ENCODE peak calls at places on chromosomes 1 and 21, in nine cellular contexts. V, X, K, Y, R, F, C, N and J are unnamed samples. For H3K36me3, the result is how much of the 10 kb centered on the place peaks cover.

GRCh38 chr1:156494309-156494895 is 6.2 kb downstream of the MEF2D start:
- DNase-seq in V (no peak), X (no peak), K (no peak), Y (no peak), R (peak), F (no peak), C (no peak), N (no peak), J (peak)

GRCh38 chr1:14824314-14824915 is 225.9 kb downstream of the KAZN start:
- DNase-seq in V (no peak), X (no peak), K (no peak), Y (no peak), R (no peak), F (no peak), C (no peak), N (no peak), J (no peak)

GRCh38 chr1:54289939-54290233 is 89.9 kb downstream of the MRPL37 start:
- DNase-seq in V (no peak), X (no peak), K (no peak), Y (no peak), R (no peak), F (no peak), C (no peak), N (no peak), J (no peak)

GRCh38 chr1:210344706-210345105 is 16.0 kb downstream of the HHAT start:
- DNase-seq in V (no peak), X (no peak), K (peak), Y (peak), R (no peak), F (no peak), C (no peak), N (no peak), J (no peak)

GRCh38 chr1:67748630-67749029 is 63.6 kb downstream of the GADD45A start:
- DNase-seq in V (no peak), X (peak), K (peak), Y (peak), R (no peak), F (no peak), C (no peak), N (no peak), J (no peak)

GRCh38 chr1:40394456-40395172 is 21.1 kb downstream of the SMAP2 start:
- DNase-seq in V (no peak), X (no peak), K (no peak), Y (no peak), R (no peak), F (no peak), C (no peak), N (no peak), J (no peak)

GRCh38 chr1:96643519-96643918 is 78.1 kb upstream of the PTBP2 start:
- DNase-seq in V (no peak), X (no peak), K (peak), Y (peak), R (no peak), F (no peak), C (no peak), N (no peak), J (no peak)

GRCh38 chr1:184982002-184982954 is 8.0 kb upstream of the NIBAN1 start:
- DNase-seq in V (peak), X (peak), K (peak), Y (peak), R (peak), F (peak), C (peak), N (peak), J (peak)

GRCh38 chr21:33229099-33229775 is 501 bp upstream of the IFNAR2 start:
- DNase-seq in V (no peak), X (no peak), K (no peak), Y (no peak), R (no peak), F (no peak), C (peak), N (no peak), J (no peak)

GRCh38 chr1:6393400-6394187 is at the start of gene ACOT7:
- DNase-seq in V (peak), X (peak), K (peak), Y (peak), R (peak), F (peak), C (peak), N (no peak), J (peak)

GRCh38 chr1:179955318-179955638 is 668 bp downstream of the CEP350 start:
- DNase-seq in V (peak), X (no peak), K (peak), Y (no peak), R (no peak), F (peak), C (no peak), N (no peak), J (no peak)

GRCh38 chr1:72086394-72086793 is 195.9 kb downstream of the NEGR1 start:
- DNase-seq in V (no peak), X (no peak), K (no peak), Y (no peak), R (no peak), F (no peak), C (no peak), N (no peak), J (no peak)

GRCh38 chr1:174191255-174191906 is 32.1 kb downstream of the RABGAP1L start:
- DNase-seq in V (no peak), X (no peak), K (peak), Y (peak), R (no peak), F (no peak), C (no peak), N (no peak), J (no peak)

GRCh38 chr1:95323117-95323516 is 89.1 kb downstream of the RWDD3 start:
- DNase-seq in V (no peak), X (no peak), K (no peak), Y (peak), R (no peak), F (no peak), C (peak), N (no peak), J (no peak)

GRCh38 chr1:172585861-172586260 is 52.9 kb downstream of the SUCO start:
- DNase-seq in V (no peak), X (no peak), K (peak), Y (peak), R (no peak), F (no peak), C (no peak), N (no peak), J (no peak)

GRCh38 chr21:45735259-45736000 is 91.9 kb downstream of the PCBP3 start:
- DNase-seq in V (no peak), X (no peak), K (no peak), Y (no peak), R (no peak), F (no peak), C (no peak), N (no peak), J (no peak)

GRCh38 chr1:226776066-226776465 is 37.0 kb upstream of the ITPKB start:
- DNase-seq in V (no peak), X (no peak), K (no peak), Y (no peak), R (no peak), F (no peak), C (no peak), N (no peak), J (no peak)

GRCh38 chr21:43916076-43916475 is 51.1 kb downstream of the AGPAT3 start:
- DNase-seq in V (no peak), X (peak), K (no peak), Y (no peak), R (no peak), F (no peak), C (no peak), N (no peak), J (no peak)

DNA sequence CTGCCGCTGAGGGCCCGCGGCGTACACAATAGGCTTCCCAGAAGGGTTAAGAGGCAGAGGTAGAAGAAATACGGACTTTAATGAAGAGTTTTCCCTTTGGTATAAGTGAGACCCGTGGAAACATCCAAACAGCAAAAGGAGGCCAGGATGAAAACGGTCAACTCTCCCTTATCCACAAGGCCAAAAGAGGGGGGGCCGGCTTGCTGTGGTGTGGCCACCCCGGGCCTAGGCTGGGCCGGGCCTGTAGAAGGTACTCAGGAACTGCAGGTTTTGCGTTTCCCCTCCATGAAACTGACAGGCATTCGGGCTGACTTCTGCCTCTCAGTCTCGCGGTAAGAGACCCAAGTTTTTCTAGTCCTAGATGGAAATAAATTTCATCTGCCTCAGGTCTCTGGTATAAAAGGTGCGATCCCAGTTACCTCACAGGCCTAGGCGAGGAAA is 676 bp upstream of the PYGO2 start:
- DNase-seq in V (no peak), X (peak), K (peak), Y (peak), R (peak), F (no peak), C (no peak), N (no peak), J (no peak)
- H3K36me3 ChIP-seq in V (under half), X (under half), K (under half), Y (under half), R (under half), F (under half), C (half or more), N (under half), J (under half)

GRCh38 chr1:153609585-153609907 is 3.4 kb downstream of the S100A16 start:
- DNase-seq in V (no peak), X (no peak), K (no peak), Y (no peak), R (no peak), F (no peak), C (no peak), N (no peak), J (no peak)
- H3K36me3 ChIP-seq in V (under half), X (under half), K (under half), Y (under half), R (under half), F (under half), C (under half), N (under half), J (under half)

GRCh38 chr21:38072489-38072888 is 156.2 kb upstream of the KCNJ6 start:
- DNase-seq in V (no peak), X (no peak), K (no peak), Y (no peak), R (no peak), F (no peak), C (no peak), N (no peak), J (no peak)
- H3K36me3 ChIP-seq in V (under half), X (under half), K (under half), Y (under half), R (under half), F (under half), C (under half), N (under half), J (under half)

DNA sequence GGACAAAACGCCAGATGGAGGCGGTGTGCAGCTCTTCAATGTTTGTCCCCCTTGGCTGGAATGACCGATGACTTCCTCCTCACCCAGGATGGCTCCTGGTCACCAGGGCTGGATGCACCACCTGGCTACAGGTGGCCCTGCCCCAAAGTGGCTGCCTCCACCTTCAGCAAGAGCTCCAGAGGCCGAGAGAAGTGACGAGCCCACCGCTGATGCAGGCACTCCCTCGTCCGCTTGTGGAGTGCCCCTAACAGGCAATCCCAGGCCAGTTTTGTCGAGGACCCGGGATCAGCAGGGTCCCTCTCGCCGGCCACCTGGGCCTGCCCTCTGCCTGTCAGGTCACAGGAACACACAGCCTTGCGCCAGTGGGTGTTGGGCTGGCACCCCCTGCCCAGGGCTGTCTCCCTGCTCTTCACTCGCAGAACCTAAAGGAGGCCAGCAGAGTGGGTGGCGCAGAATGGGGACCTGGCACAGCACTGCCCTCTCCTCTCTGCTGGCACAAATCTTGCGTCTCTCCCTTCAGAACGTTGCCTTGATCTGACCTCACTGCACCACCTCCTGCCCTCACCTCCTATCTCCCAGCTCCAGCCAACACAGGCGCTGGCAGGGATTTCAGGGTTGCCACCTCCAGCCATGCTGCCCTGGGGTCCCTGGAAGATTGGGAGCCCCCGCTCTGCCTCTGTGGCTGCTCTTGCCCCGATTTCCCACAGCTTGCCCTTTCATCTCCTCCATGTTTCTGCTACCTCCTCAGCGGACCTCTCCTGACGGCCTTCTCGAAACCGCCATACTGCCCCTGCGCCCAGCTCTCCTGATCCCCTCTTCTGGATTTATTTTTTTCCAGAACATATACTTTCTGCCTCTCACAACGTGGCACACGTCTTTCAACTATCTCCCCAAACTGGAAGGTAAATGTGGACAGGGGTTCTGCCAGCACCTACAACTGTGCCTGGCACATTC is 38.6 kb downstream of the SLC45A1 start:
- DNase-seq in V (no peak), X (no peak), K (no peak), Y (no peak), R (peak), F (no peak), C (no peak), N (no peak), J (peak)
- H3K36me3 ChIP-seq in V (under half), X (half or more), K (under half), Y (under half), R (under half), F (under half), C (half or more), N (under half), J (half or more)

GRCh38 chr1:19744886-19745285 is 54.8 kb downstream of the TMCO4 start:
- DNase-seq in V (no peak), X (no peak), K (no peak), Y (no peak), R (no peak), F (no peak), C (no peak), N (no peak), J (no peak)
- H3K36me3 ChIP-seq in V (under half), X (under half), K (under half), Y (under half), R (under half), F (under half), C (under half), N (under half), J (under half)

GRCh38 chr1:7964476-7964875 is 3.0 kb downstream of the PARK7 start:
- DNase-seq in V (no peak), X (no peak), K (no peak), Y (no peak), R (no peak), F (no peak), C (no peak), N (no peak), J (no peak)

GRCh38 chr1:7971024-7971423 is 9.5 kb downstream of the PARK7 start:
- DNase-seq in V (no peak), X (no peak), K (no peak), Y (no peak), R (no peak), F (no peak), C (no peak), N (no peak), J (no peak)

GRCh38 chr1:7970250-7970649 is 8.7 kb downstream of the PARK7 start:
- DNase-seq in V (no peak), X (no peak), K (no peak), Y (no peak), R (no peak), F (no peak), C (no peak), N (no peak), J (no peak)

GRCh38 chr1:7967206-7967605 is 5.7 kb downstream of the PARK7 start:
- DNase-seq in V (no peak), X (no peak), K (no peak), Y (no peak), R (no peak), F (no peak), C (no peak), N (no peak), J (no peak)

DNA sequence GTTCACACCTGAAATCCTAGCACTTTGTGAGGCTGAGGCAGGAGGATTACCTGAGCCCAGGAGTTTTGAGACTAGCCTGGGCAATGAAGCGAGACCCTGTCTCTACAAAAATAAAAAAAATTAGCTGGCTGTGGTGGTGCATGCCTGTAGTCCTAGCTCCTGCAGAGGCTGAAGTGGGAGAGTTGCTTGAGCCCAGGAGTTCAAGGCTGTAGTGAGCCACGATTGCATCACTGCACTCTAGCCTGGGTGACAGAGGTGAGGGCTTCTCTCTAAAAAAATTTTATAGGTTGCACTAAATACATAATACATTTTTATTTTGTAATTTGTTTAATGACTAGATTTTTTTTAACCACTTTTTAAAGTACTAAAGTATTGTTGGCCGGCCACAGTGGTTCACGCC is 6.1 kb downstream of the PARK7 start:
- DNase-seq in V (no peak), X (no peak), K (no peak), Y (no peak), R (no peak), F (no peak), C (no peak), N (no peak), J (no peak)
- H3K36me3 ChIP-seq in V (under half), X (under half), K (under half), Y (half or more), R (under half), F (under half), C (half or more), N (under half), J (half or more)

DNA sequence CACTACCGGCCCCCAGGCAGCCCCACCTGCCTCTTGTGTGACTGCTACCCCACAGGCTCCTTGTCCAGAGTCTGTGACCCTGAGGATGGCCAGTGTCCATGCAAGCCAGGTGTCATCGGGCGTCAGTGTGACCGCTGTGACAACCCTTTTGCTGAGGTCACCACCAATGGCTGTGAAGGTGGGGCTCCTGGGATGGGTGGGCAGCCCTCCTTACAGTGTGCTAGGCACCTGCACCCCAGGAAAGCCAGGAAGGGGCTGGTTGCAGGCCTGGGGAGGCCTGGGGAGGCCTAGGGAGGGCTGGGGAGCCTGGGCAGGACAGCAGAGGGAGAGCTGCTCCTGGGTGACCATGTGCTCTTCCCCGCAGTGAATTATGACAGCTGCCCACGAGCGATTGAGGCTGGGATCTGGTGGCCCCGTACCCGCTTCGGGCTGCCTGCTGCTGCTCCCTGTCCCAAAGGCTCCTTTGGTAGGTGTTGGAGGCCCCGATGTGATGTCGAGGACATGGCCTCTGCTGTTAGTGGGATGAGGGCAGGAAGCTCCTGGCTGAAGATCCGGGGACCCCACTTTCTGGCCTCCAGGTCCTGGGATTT is 16.5 kb downstream of the CELSR2 start:
- DNase-seq in V (no peak), X (no peak), K (no peak), Y (no peak), R (peak), F (no peak), C (peak), N (no peak), J (peak)
- H3K36me3 ChIP-seq in V (under half), X (under half), K (under half), Y (under half), R (under half), F (under half), C (under half), N (under half), J (under half)

GRCh38 chr21:28927122-28927521 is 65.6 kb downstream of the LTN1 start:
- DNase-seq in V (no peak), X (no peak), K (no peak), Y (no peak), R (no peak), F (no peak), C (no peak), N (no peak), J (no peak)
- H3K36me3 ChIP-seq in V (under half), X (under half), K (under half), Y (under half), R (under half), F (under half), C (under half), N (under half), J (under half)

GRCh38 chr21:42272109-42272962 is 42.9 kb downstream of the TFF3 start:
- DNase-seq in V (no peak), X (no peak), K (no peak), Y (no peak), R (no peak), F (no peak), C (no peak), N (no peak), J (no peak)
- H3K36me3 ChIP-seq in V (under half), X (under half), K (under half), Y (under half), R (under half), F (under half), C (under half), N (under half), J (under half)

GRCh38 chr1:32797456-32797855 is 19.7 kb downstream of the YARS1 start:
- DNase-seq in V (no peak), X (no peak), K (no peak), Y (peak), R (no peak), F (no peak), C (no peak), N (no peak), J (no peak)
- H3K36me3 ChIP-seq in V (under half), X (under half), K (under half), Y (under half), R (under half), F (under half), C (half or more), N (under half), J (half or more)